ENCODE peak calls at places on chromosomes 13 and 19, in seven cellular contexts. J, Y, S, K, Z, I and W are unnamed samples. For H3K4me1, the result is how much of the 10 kb centered on the place peaks cover.

GRCh38 chr13:51122868-51123267 is 11.8 kb upstream of the C13orf42 start:
- DNase-seq in J (no peak), Y (no peak), S (no peak), K (no peak), Z (no peak), I (no peak), W (no peak)

GRCh38 chr19:39173502-39173991 is 23.2 kb upstream of the NCCRP1 start:
- DNase-seq in J (no peak), Y (no peak), S (no peak), K (no peak), Z (no peak), I (no peak), W (no peak)

GRCh38 chr13:98474292-98474691 is 102.6 kb downstream of the STK24 start:
- DNase-seq in J (no peak), Y (no peak), S (no peak), K (no peak), Z (no peak), I (no peak), W (no peak)

GRCh38 chr13:32314271-32314967 is 744 bp downstream of the ZAR1L start:
- DNase-seq in J (peak), Y (peak), S (no peak), K (no peak), Z (no peak), I (no peak), W (no peak)

GRCh38 chr13:29845440-29846056 is 4.9 kb downstream of the UBL3 start:
- DNase-seq in J (no peak), Y (no peak), S (peak), K (no peak), Z (no peak), I (no peak), W (no peak)

GRCh38 chr13:31433756-31434155 is 234.0 kb downstream of the B3GLCT start:
- DNase-seq in J (no peak), Y (no peak), S (no peak), K (no peak), Z (no peak), I (no peak), W (no peak)

GRCh38 chr19:39497850-39498261 is 891 bp upstream of the DLL3 start:
- DNase-seq in J (no peak), Y (peak), S (peak), K (no peak), Z (peak), I (no peak), W (no peak)

GRCh38 chr19:19230505-19230904 is 18.7 kb downstream of the NCAN start:
- DNase-seq in J (no peak), Y (no peak), S (no peak), K (no peak), Z (no peak), I (no peak), W (no peak)

GRCh38 chr19:6693056-6693471 is 23.1 kb upstream of the TNFSF14 start:
- DNase-seq in J (no peak), Y (peak), S (no peak), K (no peak), Z (peak), I (no peak), W (no peak)

GRCh38 chr13:95323930-95324662 is 22.8 kb upstream of the ABCC4 start:
- DNase-seq in J (no peak), Y (no peak), S (no peak), K (no peak), Z (no peak), I (no peak), W (no peak)

GRCh38 chr19:30340724-30341595 is 31.2 kb upstream of the ZNF536 start:
- DNase-seq in J (no peak), Y (no peak), S (no peak), K (no peak), Z (no peak), I (no peak), W (no peak)

GRCh38 chr13:28494861-28495585 is at the start of gene FLT1:
- DNase-seq in J (peak), Y (peak), S (peak), K (no peak), Z (peak), I (no peak), W (no peak)

GRCh38 chr19:56153507-56153906 is 12.4 kb downstream of the ZNF444 start:
- DNase-seq in J (no peak), Y (no peak), S (no peak), K (peak), Z (peak), I (no peak), W (no peak)

GRCh38 chr19:34733266-34733825 is 697 bp upstream of the ZNF181 start:
- DNase-seq in J (no peak), Y (no peak), S (no peak), K (peak), Z (peak), I (peak), W (no peak)

GRCh38 chr19:45643024-45643926 is 4.1 kb upstream of the EML2 start:
- DNase-seq in J (peak), Y (peak), S (peak), K (peak), Z (peak), I (peak), W (peak)

GRCh38 chr13:33639158-33639557 is 178.8 kb upstream of the RFC3 start:
- DNase-seq in J (no peak), Y (no peak), S (peak), K (peak), Z (no peak), I (no peak), W (no peak)

GRCh38 chr19:40714519-40715299 is 2.0 kb downstream of the COQ8B start:
- DNase-seq in J (peak), Y (peak), S (peak), K (peak), Z (peak), I (peak), W (peak)

GRCh38 chr19:2416321-2417097 is 10.9 kb downstream of the TIMM13 start:
- DNase-seq in J (no peak), Y (no peak), S (no peak), K (no peak), Z (no peak), I (no peak), W (no peak)

GRCh38 chr19:36420961-36421748 is 2.7 kb upstream of the ZFP82 start:
- DNase-seq in J (no peak), Y (peak), S (peak), K (no peak), Z (peak), I (no peak), W (no peak)

GRCh38 chr13:98853791-98854191 is 101.3 kb upstream of the SLC15A1 start:
- DNase-seq in J (no peak), Y (no peak), S (no peak), K (no peak), Z (no peak), I (no peak), W (no peak)

GRCh38 chr13:98878421-98879126 is 99.3 kb downstream of the DOCK9 start:
- DNase-seq in J (no peak), Y (no peak), S (no peak), K (no peak), Z (no peak), I (no peak), W (no peak)

GRCh38 chr13:75194717-75195116 is 287.3 kb downstream of the TBC1D4 start:
- DNase-seq in J (no peak), Y (no peak), S (peak), K (no peak), Z (no peak), I (no peak), W (no peak)

GRCh38 chr13:23621316-23621645 is 51.1 kb downstream of the TNFRSF19 start:
- DNase-seq in J (no peak), Y (no peak), S (no peak), K (no peak), Z (no peak), I (no peak), W (no peak)

GRCh38 chr13:91346848-91347211 is 657 bp upstream of the MIR17HG start:
- DNase-seq in J (peak), Y (no peak), S (peak), K (peak), Z (peak), I (peak), W (peak)

GRCh38 chr19:18795540-18795939 is 4.4 kb upstream of the COMP start:
- DNase-seq in J (no peak), Y (peak), S (peak), K (no peak), Z (peak), I (no peak), W (no peak)

GRCh38 chr13:79295906-79296564 is 110.0 kb downstream of the RBM26 start:
- DNase-seq in J (no peak), Y (no peak), S (no peak), K (no peak), Z (no peak), I (no peak), W (no peak)

GRCh38 chr19:41309225-41310030 is 544 bp upstream of the CCDC97 start:
- DNase-seq in J (no peak), Y (peak), S (no peak), K (peak), Z (no peak), I (peak), W (no peak)

GRCh38 chr13:33340631-33341030 is 55.1 kb upstream of the STARD13 start:
- DNase-seq in J (no peak), Y (no peak), S (peak), K (no peak), Z (no peak), I (no peak), W (no peak)

GRCh38 chr13:39516140-39516539 is 86.9 kb downstream of the LHFPL6 start:
- DNase-seq in J (no peak), Y (no peak), S (no peak), K (no peak), Z (no peak), I (no peak), W (no peak)

GRCh38 chr19:1416014-1416841 is 8.8 kb downstream of the DAZAP1 start:
- DNase-seq in J (no peak), Y (no peak), S (no peak), K (no peak), Z (no peak), I (no peak), W (no peak)

GRCh38 chr13:33497146-33497845 is 211.7 kb upstream of the STARD13 start:
- DNase-seq in J (no peak), Y (no peak), S (peak), K (no peak), Z (no peak), I (no peak), W (no peak)

GRCh38 chr13:45773236-45773635 is 71.1 kb downstream of the CBY2 start:
- DNase-seq in J (no peak), Y (no peak), S (no peak), K (no peak), Z (no peak), I (no peak), W (no peak)

GRCh38 chr13:34340534-34340933 is 522.6 kb downstream of the RFC3 start:
- DNase-seq in J (no peak), Y (no peak), S (peak), K (no peak), Z (no peak), I (no peak), W (no peak)

GRCh38 chr19:38400361-38400760 is 2.5 kb upstream of the FAM98C start:
- DNase-seq in J (no peak), Y (no peak), S (no peak), K (no peak), Z (no peak), I (no peak), W (no peak)

GRCh38 chr13:87234981-87235380 is 436.2 kb upstream of the SLITRK5 start:
- DNase-seq in J (no peak), Y (no peak), S (peak), K (no peak), Z (no peak), I (no peak), W (no peak)

GRCh38 chr13:36847541-36848045 is 28.6 kb downstream of the RFXAP start:
- DNase-seq in J (no peak), Y (no peak), S (no peak), K (peak), Z (no peak), I (no peak), W (no peak)

DNA sequence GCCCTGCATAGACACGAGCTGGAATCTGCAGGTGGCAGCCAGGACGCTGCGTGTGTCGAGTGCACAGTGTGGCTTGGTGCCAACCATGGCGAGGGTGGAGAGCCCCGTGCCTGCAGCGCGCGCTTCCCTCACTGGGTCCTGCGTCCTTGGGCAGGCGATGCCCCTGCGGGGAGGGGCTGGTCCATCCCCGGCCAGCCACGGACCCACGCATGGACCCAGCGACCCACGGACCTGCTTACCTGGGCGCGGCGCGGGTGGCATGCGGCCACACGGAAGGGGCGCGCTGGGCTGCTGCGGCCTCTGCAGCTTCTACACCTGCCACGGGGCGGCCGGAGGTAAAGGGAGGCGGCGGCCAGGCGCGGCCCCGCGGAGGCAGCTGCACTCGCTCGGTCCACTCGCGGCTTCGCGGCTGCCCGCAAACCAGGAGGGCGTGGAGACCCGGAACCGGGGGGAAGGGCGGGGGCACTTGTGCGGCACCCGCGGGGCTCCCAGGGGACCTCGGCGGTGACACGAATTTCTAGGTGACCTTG is 569 bp upstream of the MCF2L start:
- DNase-seq in J (peak), Y (no peak), S (no peak), K (peak), Z (peak), I (peak), W (peak)
- H3K4me3 ChIP-seq in J (peak), Y (no peak), S (peak), K (peak), Z (peak), I (peak), W (no peak)

GRCh38 chr13:100546713-100547405 is 41.7 kb downstream of the GGACT start:
- DNase-seq in J (no peak), Y (no peak), S (no peak), K (no peak), Z (no peak), I (no peak), W (no peak)
- H3K4me1 ChIP-seq in J (under half), Y (under half), S (under half), K (under half), Z (under half), I (under half), W (under half)

DNA sequence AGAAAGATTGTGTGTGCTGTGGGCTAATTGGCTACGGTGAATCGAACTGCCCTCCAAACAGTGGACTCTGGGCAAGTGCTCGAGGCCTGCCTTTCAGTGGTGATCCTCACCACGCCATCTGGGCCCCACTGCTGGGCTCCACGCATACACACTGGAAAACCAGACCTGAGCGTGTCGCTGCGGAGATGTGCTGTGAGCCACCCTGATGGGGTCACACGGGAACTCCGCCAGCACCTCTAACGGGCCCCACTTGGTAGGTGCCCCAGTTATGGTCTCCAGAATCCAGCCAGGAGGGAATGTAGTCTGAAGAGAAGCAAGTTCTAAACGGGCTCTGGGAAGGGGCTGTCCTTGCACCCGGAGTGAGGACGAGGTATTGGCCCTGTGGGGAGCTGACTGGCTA is 39.3 kb downstream of the C13orf46 start:
- DNase-seq in J (no peak), Y (peak), S (no peak), K (no peak), Z (no peak), I (peak), W (no peak)
- H3K27ac ChIP-seq in J (no peak), Y (peak), S (no peak), K (no peak), Z (no peak), I (no peak), W (no peak)

GRCh38 chr13:27124571-27124970 is 47.0 kb downstream of the USP12 start:
- DNase-seq in J (no peak), Y (no peak), S (no peak), K (no peak), Z (no peak), I (no peak), W (no peak)
- H3K4me3 ChIP-seq in J (no peak), Y (no peak), S (no peak), K (no peak), Z (no peak), I (no peak), W (no peak)

GRCh38 chr13:110342474-110342873 is 35.4 kb downstream of the COL4A2 start:
- DNase-seq in J (no peak), Y (no peak), S (no peak), K (no peak), Z (no peak), I (no peak), W (no peak)
- H3K4me1 ChIP-seq in J (under half), Y (under half), S (under half), K (under half), Z (under half), I (under half), W (under half)

GRCh38 chr19:15195381-15195964 is 5.3 kb downstream of the NOTCH3 start:
- DNase-seq in J (peak), Y (peak), S (peak), K (peak), Z (peak), I (no peak), W (no peak)

GRCh38 chr19:15195987-15196682 is 4.7 kb downstream of the NOTCH3 start:
- DNase-seq in J (peak), Y (no peak), S (peak), K (peak), Z (peak), I (no peak), W (no peak)

GRCh38 chr19:15197275-15198005 is 3.4 kb downstream of the NOTCH3 start:
- DNase-seq in J (no peak), Y (no peak), S (peak), K (peak), Z (no peak), I (no peak), W (no peak)

GRCh38 chr19:15198006-15198356 is 2.8 kb downstream of the NOTCH3 start:
- DNase-seq in J (no peak), Y (no peak), S (no peak), K (no peak), Z (no peak), I (no peak), W (no peak)

GRCh38 chr19:15196683-15197005 is 4.2 kb downstream of the NOTCH3 start:
- DNase-seq in J (no peak), Y (no peak), S (no peak), K (no peak), Z (no peak), I (no peak), W (no peak)
- H3K27ac ChIP-seq in J (peak), Y (no peak), S (no peak), K (peak), Z (peak), I (no peak), W (no peak)